ENCODE peak calls at places on chromosomes 12 and 14, in seven cellular contexts. O, J, S, K, N, B and T are unnamed samples.

GRCh38 chr12:80710727-80711066 is 3.3 kb downstream of the MYF6 start:
- DNase-seq in O (no peak), J (no peak), S (no peak), K (no peak), N (no peak), B (no peak), T (no peak)

GRCh38 chr14:28382460-28383220 is 383.9 kb upstream of the FOXG1 start:
- DNase-seq in O (peak), J (no peak), S (no peak), K (no peak), N (no peak), B (no peak), T (peak)

GRCh38 chr12:7155471-7156034 is 25.4 kb downstream of the CLSTN3 start:
- DNase-seq in O (peak), J (no peak), S (no peak), K (no peak), N (peak), B (no peak), T (no peak)

GRCh38 chr12:121799842-121800693 is 3.7 kb upstream of the SETD1B start:
- DNase-seq in O (peak), J (peak), S (peak), K (peak), N (peak), B (peak), T (peak)

GRCh38 chr14:59394268-59394667 is 70.9 kb downstream of the GPR135 start:
- DNase-seq in O (no peak), J (no peak), S (no peak), K (no peak), N (no peak), B (peak), T (no peak)

GRCh38 chr14:73833530-73834257 is 17.9 kb upstream of the PTGR2 start:
- DNase-seq in O (no peak), J (peak), S (no peak), K (no peak), N (no peak), B (peak), T (peak)

GRCh38 chr14:67881225-67881624 is 61.6 kb downstream of the RAD51B start:
- DNase-seq in O (no peak), J (no peak), S (no peak), K (no peak), N (no peak), B (no peak), T (no peak)

GRCh38 chr12:121223283-121223946 is 13.5 kb downstream of the P2RX4 start:
- DNase-seq in O (no peak), J (no peak), S (peak), K (no peak), N (peak), B (no peak), T (no peak)

GRCh38 chr12:90741611-90742010 is 213.4 kb downstream of the CCER1 start:
- DNase-seq in O (no peak), J (no peak), S (no peak), K (no peak), N (no peak), B (peak), T (no peak)

GRCh38 chr12:121812320-121812871 is 8.6 kb downstream of the SETD1B start:
- DNase-seq in O (peak), J (peak), S (peak), K (no peak), N (peak), B (peak), T (peak)

GRCh38 chr12:127162902-127163301 is 1104.1 kb upstream of the TMEM132C start:
- DNase-seq in O (peak), J (no peak), S (no peak), K (no peak), N (no peak), B (peak), T (peak)

GRCh38 chr14:58705066-58705465 is 67.3 kb downstream of the DACT1 start:
- DNase-seq in O (no peak), J (no peak), S (no peak), K (no peak), N (peak), B (peak), T (no peak)

GRCh38 chr12:130484221-130484620 is 146.5 kb downstream of the PIWIL1 start:
- DNase-seq in O (no peak), J (no peak), S (no peak), K (no peak), N (no peak), B (no peak), T (no peak)

GRCh38 chr14:73777420-73777819 is 63.2 kb upstream of the PNMA1 start:
- DNase-seq in O (no peak), J (no peak), S (peak), K (no peak), N (no peak), B (no peak), T (no peak)

GRCh38 chr14:81406863-81407262 is 6.7 kb upstream of the STON2 start:
- DNase-seq in O (peak), J (no peak), S (no peak), K (no peak), N (no peak), B (peak), T (peak)

GRCh38 chr14:77014004-77014604 is 14.4 kb downstream of the IRF2BPL start:
- DNase-seq in O (no peak), J (peak), S (no peak), K (no peak), N (peak), B (no peak), T (peak)

GRCh38 chr12:78386871-78387270 is 477.7 kb upstream of the SYT1 start:
- DNase-seq in O (no peak), J (no peak), S (no peak), K (no peak), N (no peak), B (no peak), T (no peak)

GRCh38 chr12:127401005-127401404 is 866.0 kb upstream of the TMEM132C start:
- DNase-seq in O (peak), J (no peak), S (no peak), K (no peak), N (no peak), B (peak), T (no peak)

GRCh38 chr12:111406474-111407370 is 999 bp downstream of the SH2B3 start:
- DNase-seq in O (no peak), J (no peak), S (peak), K (no peak), N (peak), B (peak), T (no peak)

GRCh38 chr12:111405856-111406473 is at the start of gene SH2B3:
- DNase-seq in O (peak), J (no peak), S (no peak), K (no peak), N (no peak), B (peak), T (no peak)

GRCh38 chr12:111407371-111408115 is 1.8 kb downstream of the SH2B3 start:
- DNase-seq in O (no peak), J (no peak), S (peak), K (no peak), N (peak), B (peak), T (no peak)

GRCh38 chr12:111405149-111405855 is 421 bp upstream of the SH2B3 start:
- DNase-seq in O (peak), J (peak), S (peak), K (peak), N (peak), B (peak), T (peak)

GRCh38 chr12:111404362-111405148 is 1.2 kb upstream of the SH2B3 start:
- DNase-seq in O (no peak), J (peak), S (peak), K (no peak), N (peak), B (peak), T (peak)
- TF ChIP-seq EZH2phosphoT487 in O (no peak), J (no peak), S (no peak), K (no peak), N (no peak), B (no peak), T (no peak)

GRCh38 chr12:56122637-56123036 is 4.6 kb downstream of the ZC3H10 start:
- DNase-seq in O (no peak), J (no peak), S (no peak), K (no peak), N (no peak), B (no peak), T (no peak)
- H3K27ac ChIP-seq in O (no peak), J (no peak), S (no peak), K (no peak), N (no peak), B (no peak), T (no peak)

DNA sequence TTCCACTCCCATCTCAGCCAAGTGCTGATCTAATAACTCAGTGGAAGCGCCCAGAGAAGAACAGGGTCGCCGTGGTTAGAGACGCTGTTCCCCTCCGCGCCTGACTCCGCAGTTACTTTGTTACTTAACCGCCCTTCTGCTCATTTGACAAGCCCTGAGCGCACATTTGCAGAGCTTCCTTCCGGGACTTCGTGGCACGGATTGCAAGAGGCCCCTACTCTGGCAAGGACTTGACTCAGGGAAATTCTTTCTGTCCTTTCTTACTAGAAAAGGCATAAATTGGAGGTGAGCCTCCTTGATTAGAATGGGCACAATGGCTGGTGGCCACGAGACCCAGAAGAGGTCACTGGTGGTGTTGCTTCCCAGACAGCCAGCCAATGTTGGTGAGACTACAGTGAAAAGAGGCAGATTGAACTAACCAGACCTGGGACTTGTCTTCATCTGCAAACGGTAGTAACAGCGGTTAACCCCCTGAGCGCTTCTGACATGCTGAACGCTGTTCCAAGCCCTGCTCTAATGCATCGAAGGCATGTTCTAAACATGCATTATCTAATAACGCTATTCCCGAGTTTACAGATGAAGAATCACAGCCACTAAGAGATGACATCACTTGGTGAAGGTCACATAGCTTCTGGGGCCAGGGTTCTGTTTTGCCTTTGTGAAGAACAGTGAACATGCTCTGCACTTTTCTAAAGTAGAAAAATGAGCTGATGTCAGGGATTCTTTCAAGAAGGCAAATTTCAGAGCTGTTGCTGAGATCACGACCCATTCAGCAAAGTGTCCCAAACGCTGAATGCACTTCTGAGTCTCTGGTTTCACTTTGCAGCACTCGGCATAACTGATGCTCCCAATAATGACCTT is 55.8 kb downstream of the FOS start:
- DNase-seq in O (no peak), J (no peak), S (no peak), K (no peak), N (no peak), B (peak), T (no peak)
- H3K4me3 ChIP-seq in O (no peak), J (no peak), S (no peak), K (no peak), N (no peak), B (peak), T (no peak)

GRCh38 chr12:34397591-34398365 is 375.5 kb downstream of the ALG10 start:
- DNase-seq in O (no peak), J (no peak), S (no peak), K (no peak), N (peak), B (no peak), T (no peak)

GRCh38 chr12:34399631-34400422 is 377.5 kb downstream of the ALG10 start:
- DNase-seq in O (no peak), J (no peak), S (no peak), K (no peak), N (peak), B (no peak), T (peak)

GRCh38 chr12:34398366-34398705 is 376.0 kb downstream of the ALG10 start:
- DNase-seq in O (no peak), J (no peak), S (no peak), K (no peak), N (peak), B (no peak), T (peak)

GRCh38 chr12:34400423-34400881 is 378.2 kb downstream of the ALG10 start:
- DNase-seq in O (no peak), J (no peak), S (no peak), K (no peak), N (peak), B (no peak), T (peak)

GRCh38 chr12:34398706-34399630 is 376.7 kb downstream of the ALG10 start:
- DNase-seq in O (no peak), J (no peak), S (no peak), K (no peak), N (peak), B (no peak), T (peak)
- TF ChIP-seq EZH2phosphoT487 in O (no peak), J (no peak), S (no peak), K (no peak), N (no peak), B (no peak), T (no peak)

DNA sequence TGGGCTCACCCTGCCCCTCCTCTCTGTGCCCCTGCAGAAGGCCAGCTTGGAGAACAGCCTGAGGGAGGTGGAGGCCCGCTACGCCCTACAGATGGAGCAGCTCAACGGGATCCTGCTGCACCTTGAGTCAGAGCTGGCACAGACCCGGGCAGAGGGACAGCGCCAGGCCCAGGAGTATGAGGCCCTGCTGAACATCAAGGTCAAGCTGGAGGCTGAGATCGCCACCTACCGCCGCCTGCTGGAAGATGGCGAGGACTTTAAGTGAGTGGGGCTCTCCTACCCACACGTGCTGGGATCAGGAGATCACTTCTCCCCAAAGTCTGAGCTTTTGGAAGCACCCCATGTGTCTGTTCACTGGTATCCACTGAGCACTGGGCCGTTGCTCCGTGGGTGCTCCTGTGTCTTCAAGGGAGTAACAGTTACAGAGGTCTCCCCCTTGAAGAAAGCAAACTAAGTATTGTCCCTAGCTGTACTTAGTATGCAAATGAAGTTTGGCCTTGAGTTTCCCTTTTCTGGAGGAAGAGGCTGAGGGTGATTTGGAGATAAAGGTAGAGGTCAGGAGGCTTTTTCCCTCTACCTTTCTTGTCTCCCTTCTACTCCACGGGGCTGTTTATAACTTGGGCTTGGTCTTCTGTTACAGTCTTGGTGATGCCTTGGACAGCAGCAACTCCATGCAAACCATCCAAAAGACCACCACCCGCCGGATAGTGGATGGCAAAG is 3.3 kb downstream of the KRT18 start:
- DNase-seq in O (peak), J (no peak), S (no peak), K (no peak), N (no peak), B (no peak), T (no peak)
- H3K27ac ChIP-seq in O (no peak), J (peak), S (no peak), K (peak), N (no peak), B (no peak), T (peak)

GRCh38 chr12:93741741-93742085 is 64.5 kb downstream of the CRADD start:
- DNase-seq in O (peak), J (peak), S (no peak), K (no peak), N (peak), B (peak), T (peak)
- H3K4me3 ChIP-seq in O (peak), J (peak), S (no peak), K (peak), N (peak), B (peak), T (peak)

GRCh38 chr14:33512201-33512600 is 438.7 kb downstream of the EGLN3 start:
- DNase-seq in O (no peak), J (no peak), S (no peak), K (no peak), N (no peak), B (peak), T (no peak)
- TF ChIP-seq EZH2phosphoT487 in O (no peak), J (no peak), S (no peak), K (no peak), N (no peak), B (no peak), T (no peak)

GRCh38 chr14:23177181-23177580 is 6.3 kb downstream of the SLC7A8 start:
- DNase-seq in O (peak), J (no peak), S (no peak), K (no peak), N (no peak), B (no peak), T (no peak)
- H3K27ac ChIP-seq in O (no peak), J (no peak), S (no peak), K (no peak), N (no peak), B (no peak), T (peak)

DNA sequence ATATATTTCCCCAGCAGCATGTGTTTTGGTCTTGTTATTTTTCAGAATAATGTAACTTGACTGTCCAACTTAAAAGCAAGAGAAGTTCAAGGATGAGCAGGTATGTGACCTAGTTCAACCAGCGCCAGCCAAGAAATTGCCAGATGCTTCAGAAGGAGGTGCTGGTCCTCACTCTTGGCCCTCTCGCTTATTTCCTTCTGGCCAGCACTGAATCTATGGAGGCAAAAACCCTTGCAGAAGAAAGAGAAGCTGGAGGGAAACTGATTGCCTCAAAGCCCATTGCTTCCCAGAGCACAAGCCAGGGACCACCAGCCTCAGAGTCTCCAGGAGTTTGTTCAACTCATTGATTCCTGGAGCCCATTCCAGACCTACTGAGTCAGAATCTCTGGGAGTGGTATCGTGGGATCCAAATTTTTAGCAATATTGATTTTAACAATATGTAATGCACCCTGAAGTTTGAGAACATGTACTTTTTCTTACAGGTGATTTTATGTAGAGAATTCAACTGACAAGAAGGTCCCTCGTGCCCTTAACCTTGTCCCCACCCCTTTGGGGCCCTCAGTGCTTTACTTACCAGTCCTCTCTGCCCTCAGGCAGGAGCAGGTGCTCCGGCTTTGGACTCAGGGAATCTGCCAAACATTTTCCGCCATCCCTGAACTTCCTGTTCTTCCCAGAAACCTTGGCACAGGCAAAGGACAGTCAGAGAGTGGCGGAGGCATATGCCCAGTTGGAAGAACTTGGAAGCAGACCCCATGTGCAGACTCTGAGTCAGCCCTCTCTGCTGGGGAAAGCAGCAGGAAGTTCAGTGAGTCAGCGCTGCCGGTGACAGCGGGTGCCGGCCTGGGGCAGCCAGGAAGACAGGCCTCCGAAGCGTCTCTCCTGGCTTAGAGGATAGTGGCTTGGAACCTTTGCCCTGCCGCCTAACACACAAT is 10.3 kb downstream of the BEST3 start:
- DNase-seq in O (peak), J (peak), S (no peak), K (peak), N (peak), B (peak), T (peak)
- H3K4me3 ChIP-seq in O (peak), J (no peak), S (no peak), K (peak), N (no peak), B (peak), T (no peak)